ENCODE peak calls at places on chromosomes 6 and 20, in nine cellular contexts. One of them, this sample, is unnamed.

GRCh38 chr6:137975058-137975940 is 108.2 kb downstream of the TNFAIP3 start:
- DNase-seq in cardiac muscle cell: peak
- DNase-seq in mammary epithelial cell: no peak
- DNase-seq in caudate nucleus: no peak
- DNase-seq in HuH-7: no peak
- DNase-seq in RKO: no peak
- DNase-seq in LNCaP clone FGC: no peak
- DNase-seq in heart left ventricle: no peak
- DNase-seq in ELR: peak
- DNase-seq in this sample: peak

GRCh38 chr6:157845493-157846259 is 22.6 kb downstream of the SNX9 start:
- DNase-seq in cardiac muscle cell: no peak
- DNase-seq in mammary epithelial cell: no peak
- DNase-seq in caudate nucleus: no peak
- DNase-seq in HuH-7: no peak
- DNase-seq in RKO: no peak
- DNase-seq in LNCaP clone FGC: no peak
- DNase-seq in heart left ventricle: no peak
- DNase-seq in ELR: peak
- DNase-seq in this sample: peak

GRCh38 chr6:169990095-169991030 is 238.9 kb downstream of the ERMARD start:
- DNase-seq in cardiac muscle cell: no peak
- DNase-seq in mammary epithelial cell: no peak
- DNase-seq in caudate nucleus: peak
- DNase-seq in HuH-7: no peak
- DNase-seq in RKO: no peak
- DNase-seq in LNCaP clone FGC: no peak
- DNase-seq in heart left ventricle: peak
- DNase-seq in ELR: no peak
- DNase-seq in this sample: peak

GRCh38 chr20:3686867-3687321 is 5.1 kb upstream of the ADAM33 start:
- DNase-seq in cardiac muscle cell: peak
- DNase-seq in mammary epithelial cell: peak
- DNase-seq in caudate nucleus: peak
- DNase-seq in HuH-7: no peak
- DNase-seq in RKO: no peak
- DNase-seq in LNCaP clone FGC: peak
- DNase-seq in heart left ventricle: peak
- DNase-seq in ELR: peak
- DNase-seq in this sample: no peak

GRCh38 chr20:41375846-41376245 is 9.2 kb upstream of the EMILIN3 start:
- DNase-seq in cardiac muscle cell: no peak
- DNase-seq in mammary epithelial cell: no peak
- DNase-seq in caudate nucleus: no peak
- DNase-seq in HuH-7: no peak
- DNase-seq in RKO: no peak
- DNase-seq in LNCaP clone FGC: no peak
- DNase-seq in heart left ventricle: no peak
- DNase-seq in ELR: no peak
- DNase-seq in this sample: no peak

GRCh38 chr20:10947726-10948125 is 273.9 kb upstream of the JAG1 start:
- DNase-seq in cardiac muscle cell: no peak
- DNase-seq in mammary epithelial cell: peak
- DNase-seq in caudate nucleus: no peak
- DNase-seq in HuH-7: no peak
- DNase-seq in RKO: no peak
- DNase-seq in LNCaP clone FGC: no peak
- DNase-seq in heart left ventricle: no peak
- DNase-seq in ELR: no peak
- DNase-seq in this sample: no peak

GRCh38 chr6:11532097-11532496 is 5.5 kb upstream of the TMEM170B start:
- DNase-seq in cardiac muscle cell: peak
- DNase-seq in mammary epithelial cell: no peak
- DNase-seq in caudate nucleus: no peak
- DNase-seq in HuH-7: no peak
- DNase-seq in RKO: no peak
- DNase-seq in LNCaP clone FGC: no peak
- DNase-seq in heart left ventricle: no peak
- DNase-seq in ELR: peak
- DNase-seq in this sample: no peak

GRCh38 chr20:63087872-63088680 is 81.3 kb upstream of the BHLHE23 start:
- DNase-seq in cardiac muscle cell: no peak
- DNase-seq in mammary epithelial cell: no peak
- DNase-seq in caudate nucleus: no peak
- DNase-seq in HuH-7: no peak
- DNase-seq in RKO: no peak
- DNase-seq in LNCaP clone FGC: no peak
- DNase-seq in heart left ventricle: peak
- DNase-seq in ELR: no peak
- DNase-seq in this sample: no peak

GRCh38 chr20:10754809-10755208 is 81.0 kb upstream of the JAG1 start:
- DNase-seq in cardiac muscle cell: no peak
- DNase-seq in mammary epithelial cell: no peak
- DNase-seq in caudate nucleus: no peak
- DNase-seq in HuH-7: no peak
- DNase-seq in RKO: no peak
- DNase-seq in LNCaP clone FGC: peak
- DNase-seq in heart left ventricle: no peak
- DNase-seq in ELR: no peak
- DNase-seq in this sample: no peak

GRCh38 chr20:41910558-41910957 is 292.4 kb upstream of the CHD6 start:
- DNase-seq in cardiac muscle cell: no peak
- DNase-seq in mammary epithelial cell: no peak
- DNase-seq in caudate nucleus: no peak
- DNase-seq in HuH-7: no peak
- DNase-seq in RKO: no peak
- DNase-seq in LNCaP clone FGC: no peak
- DNase-seq in heart left ventricle: no peak
- DNase-seq in ELR: no peak
- DNase-seq in this sample: no peak

GRCh38 chr20:54058420-54059139 is 11.8 kb downstream of the BCAS1 start:
- DNase-seq in cardiac muscle cell: no peak
- DNase-seq in mammary epithelial cell: no peak
- DNase-seq in caudate nucleus: no peak
- DNase-seq in HuH-7: no peak
- DNase-seq in RKO: no peak
- DNase-seq in LNCaP clone FGC: no peak
- DNase-seq in heart left ventricle: no peak
- DNase-seq in ELR: no peak
- DNase-seq in this sample: no peak

GRCh38 chr6:108142240-108142639 is 23.6 kb upstream of the NR2E1 start:
- DNase-seq in cardiac muscle cell: no peak
- DNase-seq in mammary epithelial cell: no peak
- DNase-seq in caudate nucleus: no peak
- DNase-seq in HuH-7: no peak
- DNase-seq in RKO: no peak
- DNase-seq in LNCaP clone FGC: no peak
- DNase-seq in heart left ventricle: no peak
- DNase-seq in ELR: no peak
- DNase-seq in this sample: no peak